ENCODE peak calls at places on chromosomes 11 and 22, in nine cellular contexts. V is AG10803, X is A673, H is neural crest cell, N is IMR-90, U is lower leg skin, F is choroid plexus epithelial cell, R is AG09309, L is right atrium auricular region. I is an unnamed sample.

GRCh38 chr11:111634981-111635705 is 32.9 kb downstream of the SIK2 start:
- DNase-seq in V (peak; percentile 33), X (no peak), H (no peak), N (peak; percentile 66), U (no peak), F (peak; percentile 62), R (no peak), L (no peak), I (peak; percentile 74)

GRCh38 chr11:123381817-123382554 is 48.1 kb upstream of the GRAMD1B start:
- DNase-seq in V (no peak), X (no peak), H (no peak), N (no peak), U (no peak), F (no peak), R (no peak), L (no peak), I (no peak)

GRCh38 chr11:36018967-36019596 is 75.2 kb downstream of the LDLRAD3 start:
- DNase-seq in V (no peak), X (no peak), H (no peak), N (no peak), U (no peak), F (no peak), R (no peak), L (no peak), I (no peak)

GRCh38 chr11:111792314-111792713 is 26.1 kb upstream of the PPP2R1B start:
- DNase-seq in V (no peak), X (no peak), H (no peak), N (no peak), U (no peak), F (no peak), R (no peak), L (no peak), I (peak; percentile 48)

GRCh38 chr22:32430352-32430751 is 18.3 kb upstream of the RTCB start:
- DNase-seq in V (no peak), X (no peak), H (no peak), N (no peak), U (no peak), F (no peak), R (no peak), L (no peak), I (no peak)

GRCh38 chr22:29713156-29713715 is 6.6 kb upstream of the CABP7 start:
- DNase-seq in V (no peak), X (no peak), H (no peak), N (no peak), U (no peak), F (no peak), R (no peak), L (no peak), I (no peak)

GRCh38 chr11:104159356-104159755 is 4.6 kb downstream of the PDGFD start:
- DNase-seq in V (no peak), X (no peak), H (no peak), N (peak; percentile 54), U (no peak), F (peak; percentile 58), R (no peak), L (no peak), I (peak; percentile 44)

GRCh38 chr11:86172894-86173293 is 71.7 kb upstream of the EED start:
- DNase-seq in V (peak; percentile 26), X (no peak), H (no peak), N (peak; percentile 55), U (no peak), F (peak; percentile 62), R (no peak), L (no peak), I (peak; percentile 87)

GRCh38 chr11:125494601-125494986 is 1.5 kb downstream of the FEZ1 start:
- DNase-seq in V (no peak), X (no peak), H (no peak), N (peak; percentile 14), U (no peak), F (peak; percentile 7), R (no peak), L (no peak), I (no peak)

GRCh38 chr11:118194835-118195627 is 18.6 kb upstream of the SCN2B start:
- DNase-seq in V (peak; percentile 74), X (no peak), H (no peak), N (peak; percentile 64), U (peak; percentile 93), F (peak; percentile 66), R (peak; percentile 27), L (peak; percentile 95), I (peak; percentile 55)

GRCh38 chr22:44567846-44568493 is 69.9 kb upstream of the RTL6 start:
- DNase-seq in V (peak; percentile 45), X (peak; percentile 45), H (no peak), N (peak; percentile 39), U (peak; percentile 82), F (peak; percentile 70), R (no peak), L (no peak), I (no peak)

GRCh38 chr11:45025716-45026492 is 75.2 kb upstream of the TP53I11 start:
- DNase-seq in V (no peak), X (no peak), H (no peak), N (peak; percentile 22), U (peak; percentile 91), F (peak; percentile 48), R (no peak), L (peak; percentile 60), I (peak; percentile 74)

GRCh38 chr11:11038339-11039248 is 180.7 kb upstream of the ZBED5 start:
- DNase-seq in V (no peak), X (no peak), H (no peak), N (no peak), U (no peak), F (no peak), R (no peak), L (no peak), I (no peak)

GRCh38 chr11:122714484-122714883 is 59.0 kb downstream of the UBASH3B start:
- DNase-seq in V (no peak), X (no peak), H (no peak), N (no peak), U (no peak), F (no peak), R (no peak), L (no peak), I (no peak)

GRCh38 chr11:62501432-62501891 is 45.1 kb downstream of the AHNAK start:
- DNase-seq in V (peak; percentile 87), X (no peak), H (no peak), N (peak; percentile 26), U (peak; percentile 94), F (peak; percentile 33), R (no peak), L (no peak), I (peak; percentile 65)

GRCh38 chr11:11157201-11157600 is 195.8 kb downstream of the CSNK2A3 start:
- DNase-seq in V (peak; percentile 11), X (peak; percentile 54), H (peak; percentile 34), N (peak; percentile 8), U (no peak), F (peak; percentile 59), R (no peak), L (no peak), I (no peak)

GRCh38 chr22:40953446-40953845 is 2.3 kb downstream of the RBX1 start:
- DNase-seq in V (peak; percentile 51), X (no peak), H (no peak), N (no peak), U (no peak), F (peak; percentile 4), R (no peak), L (no peak), I (peak; percentile 30)

GRCh38 chr22:23179381-23180294 is 671 bp upstream of the BCR start:
- DNase-seq in V (no peak), X (peak; percentile 47), H (no peak), N (no peak), U (no peak), F (no peak), R (no peak), L (no peak), I (no peak)

GRCh38 chr22:47168900-47169800 is 406.7 kb downstream of the TBC1D22A start:
- DNase-seq in V (no peak), X (peak; percentile 15), H (no peak), N (peak; percentile 8), U (peak; percentile 72), F (peak; percentile 21), R (no peak), L (no peak), I (no peak)
- TF ChIP-seq CTCF in V (peak; percentile 37), X (peak; percentile 39), H (no peak), N (peak; percentile 44), U (no peak), F (peak; percentile 60), R (peak; percentile 52), L (peak; percentile 37), I (no peak)

DNA sequence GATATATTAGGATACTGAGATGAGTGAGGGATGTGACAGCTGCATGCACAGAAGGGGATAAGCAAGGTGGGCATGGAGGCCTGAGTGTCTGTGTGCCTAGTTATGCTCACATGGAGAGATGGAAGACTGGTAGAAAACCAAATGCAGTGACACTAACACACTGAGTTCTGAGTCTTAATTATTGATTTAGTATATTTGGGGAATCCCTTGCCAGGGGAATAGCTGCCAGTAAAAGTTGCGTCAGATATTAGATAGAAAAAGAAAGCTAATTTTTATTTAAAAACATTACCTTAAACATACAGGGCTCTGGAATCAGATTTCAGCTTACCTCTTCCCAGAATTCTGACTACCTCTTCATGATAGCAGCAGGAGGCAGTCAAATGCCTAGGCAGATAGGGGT is 620.5 kb downstream of the METTL15 start:
- DNase-seq in V (no peak), X (no peak), H (no peak), N (no peak), U (no peak), F (no peak), R (no peak), L (no peak), I (no peak)
- TF ChIP-seq CTCF in V (no peak), X (no peak), H (no peak), N (no peak), U (no peak), F (no peak), R (no peak), L (no peak), I (no peak)

GRCh38 chr22:19723990-19724827 is 870 bp downstream of the GP1BB start:
- DNase-seq in V (no peak), X (no peak), H (peak; percentile 59), N (peak; percentile 18), U (no peak), F (peak; percentile 42), R (no peak), L (no peak), I (peak; percentile 14)
- TF ChIP-seq CTCF in V (no peak), X (no peak), H (peak; percentile 47), N (peak; percentile 26), U (no peak), F (no peak), R (no peak), L (no peak), I (no peak)

GRCh38 chr22:37983860-37984791 is at the start of gene SOX10:
- DNase-seq in V (no peak), X (no peak), H (peak; percentile 61), N (no peak), U (no peak), F (no peak), R (no peak), L (no peak), I (no peak)

GRCh38 chr22:37982151-37982838 is 2.1 kb downstream of the SOX10 start:
- DNase-seq in V (no peak), X (no peak), H (no peak), N (no peak), U (no peak), F (no peak), R (no peak), L (peak; percentile 61), I (no peak)

GRCh38 chr22:37981282-37982011 is 2.9 kb downstream of the SOX10 start:
- DNase-seq in V (no peak), X (no peak), H (no peak), N (no peak), U (no peak), F (no peak), R (no peak), L (no peak), I (no peak)

GRCh38 chr22:37985050-37985585 is 763 bp upstream of the SOX10 start:
- DNase-seq in V (no peak), X (no peak), H (no peak), N (no peak), U (no peak), F (no peak), R (no peak), L (no peak), I (no peak)

GRCh38 chr22:37982938-37983859 is 1.2 kb downstream of the SOX10 start:
- DNase-seq in V (no peak), X (no peak), H (peak; percentile 57), N (no peak), U (no peak), F (no peak), R (no peak), L (no peak), I (no peak)
- TF ChIP-seq CTCF in V (no peak), X (peak; percentile 37), H (peak; percentile 71), N (peak; percentile 17), U (no peak), F (peak; percentile 40), R (peak; percentile 21), L (peak; percentile 27), I (no peak)